ENCODE peak calls at places on chromosomes 16 and 17, in six cellular contexts. One of them, this sample, is unnamed.

GRCh38 chr17:38712593-38712992 is 7.5 kb downstream of the MLLT6 start:
- DNase-seq in lung: no peak
- DNase-seq in testis: no peak
- DNase-seq in endodermal cell: no peak
- DNase-seq in breast epithelium: no peak
- DNase-seq in uterus: no peak
- DNase-seq in this sample: no peak

GRCh38 chr16:273547-274421 is 2.0 kb downstream of the RGS11 start:
- DNase-seq in endodermal cell: no peak
- DNase-seq in testis: no peak
- DNase-seq in breast epithelium: no peak
- DNase-seq in uterus: no peak
- DNase-seq in lung: no peak
- DNase-seq in this sample: no peak

GRCh38 chr16:84667600-84668309 is 19.4 kb downstream of the KLHL36 start:
- DNase-seq in testis: peak
- DNase-seq in uterus: no peak
- DNase-seq in lung: no peak
- DNase-seq in endodermal cell: peak
- DNase-seq in breast epithelium: no peak
- DNase-seq in this sample: no peak

GRCh38 chr16:68082596-68083238 is 2.5 kb upstream of the NFATC3 start:
- DNase-seq in lung: no peak
- DNase-seq in endodermal cell: no peak
- DNase-seq in uterus: no peak
- DNase-seq in breast epithelium: no peak
- DNase-seq in testis: no peak
- DNase-seq in this sample: no peak

GRCh38 chr17:40909755-40910154 is 24.7 kb upstream of the KRT20 start:
- DNase-seq in testis: no peak
- DNase-seq in endodermal cell: no peak
- DNase-seq in breast epithelium: no peak
- DNase-seq in uterus: no peak
- DNase-seq in lung: no peak
- DNase-seq in this sample: no peak

GRCh38 chr16:49471038-49471727 is 97.6 kb downstream of the C16orf78 start:
- DNase-seq in endodermal cell: peak
- DNase-seq in lung: peak
- DNase-seq in breast epithelium: peak
- DNase-seq in uterus: no peak
- DNase-seq in testis: peak
- DNase-seq in this sample: no peak

GRCh38 chr17:7459961-7460545 is 15.2 kb downstream of the CHRNB1 start:
- DNase-seq in breast epithelium: no peak
- DNase-seq in endodermal cell: no peak
- DNase-seq in testis: no peak
- DNase-seq in lung: no peak
- DNase-seq in uterus: no peak
- DNase-seq in this sample: no peak

GRCh38 chr16:57190136-57190535 is 4.0 kb downstream of the RSPRY1 start:
- DNase-seq in uterus: no peak
- DNase-seq in lung: no peak
- DNase-seq in testis: no peak
- DNase-seq in breast epithelium: no peak
- DNase-seq in endodermal cell: no peak
- DNase-seq in this sample: no peak

GRCh38 chr16:24001706-24002105 is 165.9 kb downstream of the PRKCB start:
- DNase-seq in endodermal cell: no peak
- DNase-seq in lung: no peak
- DNase-seq in testis: no peak
- DNase-seq in uterus: no peak
- DNase-seq in breast epithelium: no peak
- DNase-seq in this sample: no peak

GRCh38 chr17:68288804-68289203 is 2.1 kb downstream of the SLC16A6 start:
- DNase-seq in uterus: no peak
- DNase-seq in testis: no peak
- DNase-seq in endodermal cell: peak
- DNase-seq in lung: no peak
- DNase-seq in breast epithelium: no peak
- DNase-seq in this sample: peak

GRCh38 chr16:15950167-15950854 is 895 bp downstream of the ABCC1 start:
- DNase-seq in uterus: peak
- DNase-seq in breast epithelium: no peak
- DNase-seq in testis: peak
- DNase-seq in lung: peak
- DNase-seq in endodermal cell: peak
- DNase-seq in this sample: peak

GRCh38 chr16:74637742-74638453 is 28.8 kb downstream of the RFWD3 start:
- DNase-seq in endodermal cell: no peak
- DNase-seq in lung: no peak
- DNase-seq in breast epithelium: no peak
- DNase-seq in uterus: no peak
- DNase-seq in testis: no peak
- DNase-seq in this sample: no peak

GRCh38 chr16:27339180-27339579 is 25.4 kb downstream of the IL4R start:
- DNase-seq in lung: no peak
- DNase-seq in testis: no peak
- DNase-seq in breast epithelium: no peak
- DNase-seq in endodermal cell: no peak
- DNase-seq in uterus: no peak
- DNase-seq in this sample: no peak

GRCh38 chr17:45096141-45096540 is 35.0 kb downstream of the NMT1 start:
- DNase-seq in uterus: no peak
- DNase-seq in lung: no peak
- DNase-seq in endodermal cell: peak
- DNase-seq in breast epithelium: no peak
- DNase-seq in testis: no peak
- DNase-seq in this sample: no peak

GRCh38 chr17:41680426-41681040 is 8.2 kb upstream of the EIF1 start:
- DNase-seq in lung: no peak
- DNase-seq in testis: no peak
- DNase-seq in uterus: no peak
- DNase-seq in endodermal cell: peak
- DNase-seq in breast epithelium: no peak
- DNase-seq in this sample: no peak

GRCh38 chr16:11201498-11202259 is 54.3 kb downstream of the SOCS1 start:
- DNase-seq in uterus: no peak
- DNase-seq in testis: no peak
- DNase-seq in breast epithelium: no peak
- DNase-seq in lung: no peak
- DNase-seq in endodermal cell: peak
- DNase-seq in this sample: no peak

GRCh38 chr17:16459850-16460550 is 32.0 kb downstream of the LRRC75A start:
- DNase-seq in testis: no peak
- DNase-seq in breast epithelium: no peak
- DNase-seq in endodermal cell: peak
- DNase-seq in uterus: no peak
- DNase-seq in lung: no peak
- DNase-seq in this sample: no peak

GRCh38 chr17:56478836-56479447 is 114.6 kb upstream of the NOG start:
- DNase-seq in lung: no peak
- DNase-seq in uterus: no peak
- DNase-seq in endodermal cell: peak
- DNase-seq in breast epithelium: no peak
- DNase-seq in testis: peak
- DNase-seq in this sample: no peak

GRCh38 chr16:11087691-11088431 is 143.5 kb downstream of the CLEC16A start:
- DNase-seq in endodermal cell: peak
- DNase-seq in uterus: no peak
- DNase-seq in lung: no peak
- DNase-seq in testis: no peak
- DNase-seq in breast epithelium: no peak
- DNase-seq in this sample: no peak

GRCh38 chr17:4354862-4355514 is 11.5 kb downstream of the UBE2G1 start:
- DNase-seq in lung: no peak
- DNase-seq in endodermal cell: peak
- DNase-seq in breast epithelium: peak
- DNase-seq in uterus: no peak
- DNase-seq in testis: no peak
- DNase-seq in this sample: no peak

GRCh38 chr17:60327122-60327869 is 64.6 kb downstream of the USP32 start:
- DNase-seq in endodermal cell: peak
- DNase-seq in lung: no peak
- DNase-seq in uterus: no peak
- DNase-seq in testis: no peak
- DNase-seq in breast epithelium: no peak
- DNase-seq in this sample: no peak

GRCh38 chr16:74297296-74297665 is 667 bp downstream of the PSMD7 start:
- DNase-seq in uterus: no peak
- DNase-seq in endodermal cell: no peak
- DNase-seq in testis: no peak
- DNase-seq in breast epithelium: no peak
- DNase-seq in lung: no peak
- DNase-seq in this sample: peak

DNA sequence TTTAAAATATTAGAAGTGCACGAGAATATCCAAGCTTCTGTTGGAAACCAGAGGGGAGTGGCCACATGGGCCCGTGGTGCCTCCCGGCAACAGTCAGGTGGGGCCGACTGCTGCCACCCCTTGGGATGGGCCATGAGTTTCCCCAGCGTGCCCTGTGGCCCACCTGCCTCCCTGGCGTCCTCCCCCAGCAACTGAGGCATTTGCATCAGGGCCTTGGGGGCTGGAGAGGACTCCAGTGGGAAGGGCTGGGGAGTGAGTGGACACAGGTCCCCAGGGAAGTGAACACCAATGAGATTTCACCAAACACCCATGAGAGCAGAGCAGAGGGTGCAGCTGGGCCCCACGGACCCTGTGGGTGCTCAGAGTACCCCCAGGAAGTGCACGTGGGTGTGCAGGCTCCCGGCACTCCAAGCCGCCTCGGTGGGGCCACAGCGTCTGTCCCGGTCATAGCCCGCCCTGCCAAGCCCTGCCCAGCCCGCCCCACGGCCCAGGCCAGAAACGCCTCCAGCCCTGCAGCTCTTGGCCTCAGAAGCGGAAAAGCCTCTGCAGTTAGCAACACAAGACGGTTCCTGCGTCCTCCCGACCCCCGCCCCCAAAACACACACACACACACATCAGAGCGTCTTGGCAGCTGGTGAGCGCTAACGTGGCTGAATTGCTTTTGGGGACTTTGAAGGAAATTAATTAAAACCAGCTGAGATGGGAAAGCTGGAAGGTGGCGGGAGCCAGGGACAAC is 22.7 kb downstream of the ZNF469 start:
- DNase-seq in testis: no peak
- DNase-seq in uterus: peak
- DNase-seq in endodermal cell: no peak
- DNase-seq in lung: no peak
- DNase-seq in breast epithelium: no peak
- DNase-seq in this sample: peak
- H3K27ac ChIP-seq in testis: no peak
- H3K27ac ChIP-seq in uterus: no peak
- H3K27ac ChIP-seq in endodermal cell: peak
- H3K27ac ChIP-seq in lung: no peak
- H3K27ac ChIP-seq in breast epithelium: peak
- H3K27ac ChIP-seq in this sample: no peak

DNA sequence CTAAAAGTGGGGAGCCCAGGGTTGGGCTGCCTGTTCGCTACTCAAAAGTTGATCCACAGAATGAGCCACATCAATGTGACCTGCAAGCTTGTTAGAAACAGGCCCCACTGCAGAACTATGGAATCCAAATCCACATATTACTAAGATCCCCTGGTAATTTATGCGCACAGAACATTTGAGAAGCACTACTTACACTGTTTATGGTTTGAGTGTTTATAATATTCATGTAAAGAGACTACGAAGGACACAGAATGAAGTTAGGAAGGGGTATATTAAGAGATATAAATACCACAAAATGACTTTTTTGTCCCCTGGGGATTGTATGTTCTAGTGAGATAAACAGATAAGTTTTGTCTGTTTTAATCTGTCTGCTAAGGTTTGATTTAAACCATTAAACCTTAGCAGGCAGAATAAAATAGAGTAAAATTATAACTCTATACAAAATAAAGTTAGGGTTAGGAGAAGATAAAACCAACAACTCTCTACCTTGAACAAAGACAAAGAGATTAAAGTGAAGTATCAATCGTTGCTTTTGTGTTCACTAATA is 666.9 kb upstream of the SOX9 start:
- DNase-seq in endodermal cell: no peak
- DNase-seq in uterus: no peak
- DNase-seq in lung: no peak
- DNase-seq in testis: no peak
- DNase-seq in breast epithelium: no peak
- DNase-seq in this sample: no peak
- H3K4me3 ChIP-seq in endodermal cell: no peak
- H3K4me3 ChIP-seq in uterus: no peak
- H3K4me3 ChIP-seq in lung: no peak
- H3K4me3 ChIP-seq in testis: no peak
- H3K4me3 ChIP-seq in breast epithelium: no peak
- H3K4me3 ChIP-seq in this sample: no peak

GRCh38 chr16:22326369-22326652 is 29.1 kb downstream of the POLR3E start:
- DNase-seq in breast epithelium: no peak
- DNase-seq in uterus: no peak
- DNase-seq in lung: no peak
- DNase-seq in testis: no peak
- DNase-seq in endodermal cell: no peak
- DNase-seq in this sample: no peak
- H3K27ac ChIP-seq in breast epithelium: no peak
- H3K27ac ChIP-seq in uterus: no peak
- H3K27ac ChIP-seq in lung: no peak
- H3K27ac ChIP-seq in testis: no peak
- H3K27ac ChIP-seq in endodermal cell: no peak
- H3K27ac ChIP-seq in this sample: no peak

GRCh38 chr16:9116141-9116540 is 24.7 kb downstream of the HAPSTR1 start:
- DNase-seq in uterus: no peak
- DNase-seq in breast epithelium: no peak
- DNase-seq in lung: no peak
- DNase-seq in endodermal cell: no peak
- DNase-seq in testis: no peak
- DNase-seq in this sample: no peak

GRCh38 chr16:9113707-9114106 is 22.3 kb downstream of the HAPSTR1 start:
- DNase-seq in endodermal cell: no peak
- DNase-seq in breast epithelium: no peak
- DNase-seq in lung: no peak
- DNase-seq in testis: no peak
- DNase-seq in uterus: no peak
- DNase-seq in this sample: no peak

GRCh38 chr16:9114842-9115241 is 23.4 kb downstream of the HAPSTR1 start:
- DNase-seq in lung: peak
- DNase-seq in endodermal cell: peak
- DNase-seq in uterus: no peak
- DNase-seq in breast epithelium: no peak
- DNase-seq in testis: no peak
- DNase-seq in this sample: no peak

GRCh38 chr16:9114112-9114511 is 22.7 kb downstream of the HAPSTR1 start:
- DNase-seq in testis: no peak
- DNase-seq in uterus: no peak
- DNase-seq in breast epithelium: no peak
- DNase-seq in lung: peak
- DNase-seq in endodermal cell: no peak
- DNase-seq in this sample: no peak

DNA sequence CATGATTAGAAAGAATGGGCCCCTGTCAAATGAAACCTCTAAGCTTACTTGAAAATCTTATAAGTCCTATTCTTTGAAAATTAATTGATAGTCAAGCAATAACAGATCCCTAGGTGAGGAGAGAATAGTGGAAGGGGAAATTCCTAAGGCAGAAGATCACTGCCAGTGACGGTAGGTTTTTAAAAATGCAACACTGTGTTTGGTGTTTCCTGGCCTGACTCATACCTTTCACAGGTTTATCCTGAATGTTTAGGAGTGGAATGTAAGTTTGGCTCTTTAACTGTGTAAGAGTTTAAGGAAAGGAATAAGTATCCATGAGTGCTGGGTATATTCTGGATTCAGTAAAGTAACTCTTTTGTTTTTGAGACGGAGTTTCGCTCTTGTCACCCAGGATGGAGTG is 23.8 kb downstream of the HAPSTR1 start:
- DNase-seq in testis: no peak
- DNase-seq in breast epithelium: no peak
- DNase-seq in lung: peak
- DNase-seq in endodermal cell: peak
- DNase-seq in uterus: no peak
- DNase-seq in this sample: no peak
- H3K4me3 ChIP-seq in testis: no peak
- H3K4me3 ChIP-seq in breast epithelium: no peak
- H3K4me3 ChIP-seq in lung: no peak
- H3K4me3 ChIP-seq in endodermal cell: no peak
- H3K4me3 ChIP-seq in uterus: no peak
- H3K4me3 ChIP-seq in this sample: no peak